ENCODE peak calls at places on chromosomes 5 and 9, in four cellular contexts. R is HepG2, L is K562, T is GM12878. V is an unnamed sample.

GRCh38 chr5:115309751-115310370 is 13.4 kb upstream of the CCDC112 start:
- DNase-seq in R (peak; percentile 26), L (no peak), T (no peak), V (no peak)

GRCh38 chr5:39757121-39757520 is 332.3 kb upstream of the DAB2 start:
- DNase-seq in R (no peak), L (no peak), T (no peak), V (no peak)

GRCh38 chr5:170520319-170520718 is 16.5 kb downstream of the KCNIP1 start:
- DNase-seq in R (no peak), L (no peak), T (no peak), V (no peak)

GRCh38 chr5:13382232-13382631 is 562.3 kb downstream of the DNAH5 start:
- DNase-seq in R (no peak), L (no peak), T (no peak), V (no peak)

GRCh38 chr5:172743112-172743959 is 27.7 kb downstream of the DUSP1 start:
- DNase-seq in R (no peak), L (no peak), T (no peak), V (no peak)

GRCh38 chr5:53116597-53116996 is 7.0 kb upstream of the MOCS2 start:
- DNase-seq in R (peak; percentile 52), L (no peak), T (no peak), V (no peak)

GRCh38 chr5:117615226-117615625 is 1040.6 kb upstream of the SEMA6A start:
- DNase-seq in R (no peak), L (no peak), T (no peak), V (no peak)

GRCh38 chr9:36039696-36040095 is 3.0 kb downstream of the RECK start:
- DNase-seq in R (no peak), L (no peak), T (no peak), V (no peak)

GRCh38 chr9:20941177-20941690 is 90.2 kb downstream of the HACD4 start:
- DNase-seq in R (peak; percentile 63), L (no peak), T (peak; percentile 54), V (peak; percentile 61)

GRCh38 chr5:65382582-65382981 is 99.1 kb downstream of the ADAMTS6 start:
- DNase-seq in R (no peak), L (no peak), T (no peak), V (no peak)

GRCh38 chr5:31854181-31854624 is 215.3 kb downstream of the PDZD2 start:
- DNase-seq in R (no peak), L (no peak), T (no peak), V (peak; percentile 46)

GRCh38 chr9:95023217-95024003 is 294.1 kb downstream of the FANCC start:
- DNase-seq in R (peak; percentile 95), L (no peak), T (no peak), V (no peak)

GRCh38 chr9:123710299-123710698 is 219.6 kb downstream of the DENND1A start:
- DNase-seq in R (no peak), L (no peak), T (no peak), V (no peak)

GRCh38 chr9:81030027-81030426 is 659.3 kb downstream of the TLE1 start:
- DNase-seq in R (no peak), L (no peak), T (no peak), V (no peak)

GRCh38 chr5:140145818-140146522 is 20.2 kb downstream of the IGIP start:
- DNase-seq in R (peak; percentile 38), L (peak; percentile 70), T (no peak), V (peak; percentile 71)

GRCh38 chr9:26656003-26656940 is 236.3 kb downstream of the CAAP1 start:
- DNase-seq in R (peak; percentile 2), L (peak; percentile 15), T (no peak), V (peak; percentile 56)

GRCh38 chr9:26655166-26655565 is 237.4 kb downstream of the CAAP1 start:
- DNase-seq in R (no peak), L (no peak), T (no peak), V (no peak)

DNA sequence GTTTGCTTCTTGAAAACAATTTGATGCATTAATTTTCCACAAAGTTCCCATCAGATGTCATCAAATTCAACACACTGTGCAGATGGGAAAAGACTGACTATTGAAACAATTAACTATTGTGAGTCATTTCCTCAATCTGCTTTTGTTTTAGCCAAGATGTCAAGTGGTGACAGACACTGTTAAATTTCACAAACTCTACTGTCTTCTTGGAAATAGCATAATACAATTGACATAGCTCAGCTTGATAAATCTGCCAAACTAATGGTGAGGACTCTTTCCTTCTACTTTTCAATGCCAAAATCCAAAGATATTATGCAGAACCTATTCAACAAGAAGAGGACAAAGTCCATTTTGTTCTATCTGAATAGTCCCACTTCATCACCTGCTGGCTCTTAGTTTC is 242.3 kb downstream of the CAAP1 start:
- DNase-seq in R (no peak), L (no peak), T (no peak), V (no peak)
- TF ChIP-seq ATF2 in R (no peak), L (no peak), T (no peak), V (no peak)

GRCh38 chr9:72839140-72839539 is 113.7 kb downstream of the ALDH1A1 start:
- DNase-seq in R (no peak), L (no peak), T (no peak), V (no peak)
- TF ChIP-seq ATF3 in R (no peak), L (no peak), T (no peak), V (no peak)

DNA sequence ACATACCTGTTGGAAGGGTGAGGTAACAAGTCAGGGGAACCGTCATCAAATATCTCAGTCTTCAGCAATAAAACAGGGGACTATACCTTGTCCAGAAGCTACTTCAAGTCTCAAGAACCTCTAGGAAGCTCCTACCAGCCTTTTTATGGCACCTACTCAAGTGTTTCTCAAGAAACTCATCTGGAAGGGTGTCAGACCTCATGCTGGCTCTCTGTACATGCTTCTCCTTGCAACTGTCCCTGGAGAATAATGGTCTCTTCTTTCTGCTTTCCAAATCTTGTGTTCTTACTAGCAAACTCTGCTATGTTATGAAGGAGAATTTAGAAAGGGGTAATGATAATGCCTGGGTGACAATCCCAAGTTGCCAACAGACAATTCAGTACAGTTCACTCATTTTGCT is 8.3 kb upstream of the PTAR1 start:
- DNase-seq in R (no peak), L (no peak), T (no peak), V (no peak)
- TF ChIP-seq NR2C2 in R (no peak), L (no peak), T (no peak), V (no peak)

DNA sequence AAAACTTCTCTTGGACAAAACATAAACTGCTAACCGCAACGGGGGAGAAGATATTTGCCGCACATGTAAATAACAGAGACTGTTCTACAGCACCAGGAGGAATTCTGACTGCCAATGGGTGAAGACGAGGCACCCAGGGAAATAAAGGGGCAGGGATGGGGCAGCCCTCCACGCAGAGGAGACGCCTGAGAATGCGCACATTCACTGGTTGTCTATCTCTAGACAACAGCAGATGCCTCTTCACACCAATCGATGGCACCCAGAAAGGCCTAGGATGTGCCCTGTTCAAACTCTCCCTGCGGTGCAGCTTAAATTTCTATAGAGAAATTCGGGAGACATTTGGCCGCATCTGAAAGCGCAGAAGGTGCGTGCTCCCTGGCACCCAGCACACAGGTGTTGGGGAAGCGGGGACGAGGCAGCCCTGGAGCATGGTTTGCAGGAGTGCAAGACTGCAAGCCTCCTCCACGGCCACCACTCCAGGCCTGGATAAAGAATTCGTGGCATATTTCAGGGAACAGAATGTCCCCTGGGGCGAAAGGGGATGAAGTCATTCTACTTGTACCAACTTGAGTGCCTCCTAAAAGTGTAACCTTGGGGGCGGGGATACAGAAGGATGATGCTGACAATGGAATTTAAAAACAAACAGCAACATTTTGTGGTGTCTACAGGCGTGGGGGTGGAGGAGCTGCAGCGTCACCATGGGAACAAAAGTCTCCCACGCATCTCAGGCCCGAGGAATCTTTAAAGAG is 6.3 kb upstream of the IRX2 start:
- DNase-seq in R (no peak), L (no peak), T (no peak), V (no peak)
- TF ChIP-seq ATF2 in R (no peak), L (no peak), T (no peak), V (no peak)

DNA sequence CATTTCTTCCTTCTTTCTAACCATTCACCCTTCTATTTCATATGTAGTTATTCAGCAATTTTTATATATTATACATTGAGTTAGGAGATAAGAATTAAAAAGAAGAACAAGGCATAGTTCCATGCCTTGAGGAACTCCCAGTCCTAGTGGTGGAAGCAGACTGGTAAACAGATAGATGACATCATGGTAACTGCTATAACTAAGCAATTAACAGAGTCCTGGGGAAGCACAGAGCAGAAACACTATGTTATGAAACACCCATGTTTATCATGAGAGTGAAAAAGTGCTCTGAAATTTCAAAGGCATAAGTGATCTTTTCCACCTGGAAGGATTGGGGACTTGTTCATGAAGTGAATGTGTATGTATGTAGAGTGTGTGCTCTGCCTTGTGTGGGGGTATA is 14.6 kb downstream of the PAPPA start:
- DNase-seq in R (no peak), L (no peak), T (no peak), V (no peak)
- TF ChIP-seq ATF3 in R (no peak), L (no peak), T (no peak), V (no peak)

DNA sequence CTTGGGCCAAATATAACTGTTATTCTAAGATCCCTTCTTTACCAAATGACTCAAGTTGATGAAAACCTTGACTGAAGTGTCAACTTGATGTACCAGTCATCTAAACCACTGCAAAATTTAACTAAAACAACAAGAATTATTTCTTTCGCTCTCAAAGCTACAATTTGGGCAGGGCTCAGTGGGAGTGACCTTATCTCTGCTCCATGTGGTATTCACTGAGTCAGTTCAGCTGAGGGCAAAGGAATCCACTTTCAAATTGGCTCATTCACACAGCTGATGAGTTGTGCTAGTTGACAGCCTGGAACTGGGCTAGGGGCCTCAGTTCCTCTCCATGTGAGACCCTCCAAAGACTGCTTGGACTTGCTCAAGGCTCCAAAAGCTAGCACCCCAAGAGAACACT is 166.3 kb downstream of the RORB start:
- DNase-seq in R (no peak), L (no peak), T (no peak), V (no peak)
- TF ChIP-seq NR2C2 in R (no peak), L (no peak), T (no peak), V (no peak)

DNA sequence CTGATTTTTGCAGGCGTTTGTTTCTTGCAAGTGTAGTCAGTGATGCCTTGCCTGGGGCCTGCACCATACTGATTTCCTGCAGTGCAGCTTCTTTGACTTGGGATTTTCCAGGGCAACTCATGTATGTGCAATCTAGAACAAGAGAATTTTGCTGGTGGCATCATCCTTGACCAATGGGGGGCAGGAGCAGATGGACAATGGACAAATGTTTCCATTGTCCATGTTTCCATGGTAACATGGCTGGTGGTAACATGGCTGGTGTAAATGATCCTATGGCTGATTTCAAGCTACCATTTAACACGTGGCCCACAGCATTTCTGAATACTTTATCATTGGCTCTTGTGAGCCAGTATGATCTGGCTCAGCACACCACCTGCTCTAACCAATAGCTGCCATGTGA is 130.1 kb upstream of the OSMR start:
- DNase-seq in R (peak; percentile 14), L (peak; percentile 13), T (no peak), V (no peak)
- TF ChIP-seq ATF2 in R (no peak), L (no peak), T (no peak), V (no peak)

V was measured in WTC11.